ENCODE peak calls at places on chromosomes 7 and 10, in six cellular contexts. T is stimulated activated CD8-positive, alpha-beta memory T cell treated with anti-CD3 and anti-CD28 coated beads, Interleukin-15, amount 100 ng/mL, for 24 hours; Q is NCI-H1105; U is HuH-7.5; N is CMK; E is NCI-H1417. K is an unnamed sample.

GRCh38 chr10:4353964-4354363 is 472.0 kb upstream of the AKR1E2 start:
- DNase-seq in T (no peak), Q (no peak), U (no peak), N (no peak), E (no peak), K (no peak)

GRCh38 chr10:70668454-70668970 is 3.8 kb upstream of the ADAMTS14 start:
- DNase-seq in T (no peak), Q (no peak), U (no peak), N (no peak), E (no peak), K (no peak)

GRCh38 chr10:50347394-50347802 is 96.1 kb upstream of the ASAH2 start:
- DNase-seq in T (no peak), Q (no peak), U (no peak), N (no peak), E (no peak), K (no peak)

GRCh38 chr10:113261806-113262205 is 291.0 kb upstream of the HABP2 start:
- DNase-seq in T (no peak), Q (no peak), U (no peak), N (no peak), E (no peak), K (no peak)

GRCh38 chr7:106217089-106217542 is 67.7 kb downstream of the NAMPT start:
- DNase-seq in T (no peak), Q (no peak), U (peak), N (no peak), E (no peak), K (peak)

GRCh38 chr10:21810582-21811244 is 192.8 kb downstream of the DNAJC1 start:
- DNase-seq in T (no peak), Q (no peak), U (no peak), N (no peak), E (no peak), K (no peak)

GRCh38 chr7:111409714-111410422 is 152.4 kb downstream of the IMMP2L start:
- DNase-seq in T (no peak), Q (no peak), U (no peak), N (no peak), E (no peak), K (no peak)

GRCh38 chr7:30992414-30992813 is 28.7 kb downstream of the GHRHR start:
- DNase-seq in T (no peak), Q (no peak), U (no peak), N (no peak), E (no peak), K (no peak)

GRCh38 chr10:10816453-10816852 is 201.2 kb upstream of the CELF2 start:
- DNase-seq in T (no peak), Q (no peak), U (no peak), N (no peak), E (no peak), K (no peak)

GRCh38 chr10:52755297-52756062 is 17.1 kb downstream of the MBL2 start:
- DNase-seq in T (no peak), Q (no peak), U (no peak), N (no peak), E (no peak), K (no peak)

GRCh38 chr10:6593140-6593740 is 13.2 kb upstream of the PRKCQ start:
- DNase-seq in T (no peak), Q (no peak), U (no peak), N (no peak), E (no peak), K (no peak)

GRCh38 chr7:149449897-149450296 is 11.0 kb downstream of the ZNF777 start:
- DNase-seq in T (no peak), Q (no peak), U (no peak), N (no peak), E (no peak), K (no peak)

GRCh38 chr7:99789441-99790070 is 5.6 kb upstream of the CYP3A4 start:
- DNase-seq in T (no peak), Q (no peak), U (no peak), N (no peak), E (peak), K (no peak)

GRCh38 chr7:151440799-151441443 is 980 bp upstream of the CRYGN start:
- DNase-seq in T (no peak), Q (no peak), U (no peak), N (no peak), E (no peak), K (no peak)